ENCODE peak calls at places on chromosomes 13 and 19, in five cellular contexts. Z, L, X, N and V are unnamed samples. For H3K4me1 and H3K9me3, the result is how much of the 10 kb centered on the place peaks cover.

GRCh38 chr13:79481685-79482052 is 714 bp downstream of the NDFIP2 start:
- DNase-seq in Z (no peak), L (peak), X (no peak), N (no peak), V (no peak)

GRCh38 chr13:111936267-111936925 is 130.6 kb upstream of the SOX1 start:
- DNase-seq in Z (no peak), L (no peak), X (no peak), N (no peak), V (no peak)

GRCh38 chr19:37654525-37654832 is 786 bp downstream of the ZFP30 start:
- DNase-seq in Z (no peak), L (no peak), X (no peak), N (peak), V (no peak)

GRCh38 chr19:17236831-17237543 is 8.7 kb downstream of the NR2F6 start:
- DNase-seq in Z (peak), L (no peak), X (no peak), N (no peak), V (no peak)

GRCh38 chr13:67228909-67229308 is 1.2 kb downstream of the PCDH9 start:
- DNase-seq in Z (no peak), L (no peak), X (no peak), N (peak), V (peak)

GRCh38 chr13:98951266-98951665 is 26.6 kb downstream of the DOCK9 start:
- DNase-seq in Z (no peak), L (no peak), X (no peak), N (no peak), V (peak)

GRCh38 chr13:24254151-24254810 is 55.1 kb upstream of the C1QTNF9 start:
- DNase-seq in Z (no peak), L (peak), X (no peak), N (no peak), V (no peak)

GRCh38 chr19:1465191-1466016 is 13.6 kb downstream of the C19orf25 start:
- DNase-seq in Z (peak), L (peak), X (peak), N (no peak), V (no peak)

GRCh38 chr19:51724543-51724942 is 752 bp upstream of the HAS1 start:
- DNase-seq in Z (peak), L (no peak), X (no peak), N (no peak), V (no peak)

GRCh38 chr13:47033216-47033615 is 136.4 kb upstream of the HTR2A start:
- DNase-seq in Z (no peak), L (no peak), X (no peak), N (peak), V (peak)

GRCh38 chr19:38596057-38596981 is 21.4 kb downstream of the MAP4K1 start:
- DNase-seq in Z (peak), L (peak), X (no peak), N (no peak), V (no peak)

GRCh38 chr13:44364601-44365000 is 9.0 kb upstream of the SERP2 start:
- DNase-seq in Z (no peak), L (no peak), X (no peak), N (peak), V (peak)

GRCh38 chr13:77002590-77003190 is 10.8 kb downstream of the CLN5 start:
- DNase-seq in Z (no peak), L (no peak), X (no peak), N (no peak), V (no peak)

GRCh38 chr19:31269425-31270127 is 79.7 kb downstream of the TSHZ3 start:
- DNase-seq in Z (no peak), L (no peak), X (peak), N (peak), V (no peak)

GRCh38 chr13:44396963-44397580 is 23.4 kb downstream of the SERP2 start:
- DNase-seq in Z (peak), L (no peak), X (no peak), N (peak), V (no peak)

GRCh38 chr19:18191640-18192062 is 1.4 kb upstream of the MPV17L2 start:
- DNase-seq in Z (no peak), L (no peak), X (peak), N (no peak), V (no peak)

GRCh38 chr13:43245374-43245964 is 222.1 kb downstream of the DNAJC15 start:
- DNase-seq in Z (no peak), L (no peak), X (no peak), N (peak), V (peak)

GRCh38 chr19:7013678-7014077 is 7.6 kb downstream of the MBD3L2B start:
- DNase-seq in Z (no peak), L (no peak), X (no peak), N (no peak), V (peak)

GRCh38 chr13:109151255-109151654 is 521.8 kb downstream of the MYO16 start:
- DNase-seq in Z (no peak), L (no peak), X (no peak), N (no peak), V (peak)

GRCh38 chr19:14048439-14049153 is 13.3 kb downstream of the PALM3 start:
- DNase-seq in Z (peak), L (peak), X (peak), N (no peak), V (no peak)

GRCh38 chr13:40387775-40388174 is 278.7 kb downstream of the FOXO1 start:
- DNase-seq in Z (no peak), L (no peak), X (no peak), N (no peak), V (no peak)

GRCh38 chr13:60944863-60945262 is 470.8 kb downstream of the PCDH20 start:
- DNase-seq in Z (no peak), L (no peak), X (no peak), N (no peak), V (no peak)

DNA sequence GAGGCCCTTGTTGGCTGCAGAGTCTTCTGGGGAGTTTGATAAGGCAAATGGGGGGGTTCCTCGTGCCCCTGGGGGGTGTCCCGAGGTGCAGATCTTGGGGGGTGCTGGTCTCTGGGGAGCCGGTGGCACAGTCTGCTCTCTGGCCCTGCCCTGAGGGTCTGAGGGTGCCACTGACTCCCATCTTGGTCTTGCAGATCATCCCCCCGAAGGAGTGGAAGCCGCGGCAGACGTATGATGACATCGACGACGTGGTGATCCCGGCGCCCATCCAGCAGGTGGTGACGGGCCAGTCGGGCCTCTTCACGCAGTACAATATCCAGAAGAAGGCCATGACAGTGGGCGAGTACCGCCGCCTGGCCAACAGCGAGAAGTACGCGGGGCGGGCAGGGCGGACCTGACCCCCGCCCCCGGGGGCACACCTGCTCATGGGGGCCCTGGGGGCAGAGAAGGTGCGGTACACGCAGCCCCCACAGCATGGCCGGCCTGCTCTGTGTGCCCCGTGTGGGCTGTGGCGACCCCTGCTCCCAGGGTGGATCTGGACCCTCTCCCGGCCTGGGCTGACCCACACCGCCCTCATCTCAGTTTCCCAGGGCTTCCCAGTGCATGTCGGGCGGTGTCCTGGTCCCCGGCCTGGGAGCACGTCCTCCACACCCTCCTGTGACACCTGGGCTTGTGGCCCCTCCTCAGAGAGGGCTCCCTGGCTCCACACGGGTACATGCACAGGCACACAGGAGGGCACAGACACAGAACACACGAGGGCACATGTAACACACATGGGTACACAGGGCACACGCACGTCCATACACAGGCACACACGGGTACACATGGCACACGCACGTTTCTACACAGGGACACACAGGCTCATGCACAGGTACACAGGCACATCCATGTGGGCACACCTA is 71.0 kb downstream of the KDM4B start:
- DNase-seq in Z (no peak), L (no peak), X (peak), N (no peak), V (no peak)
- H3K4me1 ChIP-seq in Z (under half), L (under half), X (under half), N (under half), V (under half)

GRCh38 chr13:114096811-114097503 is 35.5 kb downstream of the RASA3 start:
- DNase-seq in Z (peak), L (peak), X (peak), N (no peak), V (no peak)

GRCh38 chr13:114099918-114100445 is 32.4 kb downstream of the RASA3 start:
- DNase-seq in Z (peak), L (peak), X (no peak), N (peak), V (no peak)

GRCh38 chr13:114097504-114097892 is 34.9 kb downstream of the RASA3 start:
- DNase-seq in Z (no peak), L (no peak), X (peak), N (no peak), V (no peak)

GRCh38 chr13:114099191-114099590 is 33.2 kb downstream of the RASA3 start:
- DNase-seq in Z (peak), L (peak), X (peak), N (peak), V (peak)

DNA sequence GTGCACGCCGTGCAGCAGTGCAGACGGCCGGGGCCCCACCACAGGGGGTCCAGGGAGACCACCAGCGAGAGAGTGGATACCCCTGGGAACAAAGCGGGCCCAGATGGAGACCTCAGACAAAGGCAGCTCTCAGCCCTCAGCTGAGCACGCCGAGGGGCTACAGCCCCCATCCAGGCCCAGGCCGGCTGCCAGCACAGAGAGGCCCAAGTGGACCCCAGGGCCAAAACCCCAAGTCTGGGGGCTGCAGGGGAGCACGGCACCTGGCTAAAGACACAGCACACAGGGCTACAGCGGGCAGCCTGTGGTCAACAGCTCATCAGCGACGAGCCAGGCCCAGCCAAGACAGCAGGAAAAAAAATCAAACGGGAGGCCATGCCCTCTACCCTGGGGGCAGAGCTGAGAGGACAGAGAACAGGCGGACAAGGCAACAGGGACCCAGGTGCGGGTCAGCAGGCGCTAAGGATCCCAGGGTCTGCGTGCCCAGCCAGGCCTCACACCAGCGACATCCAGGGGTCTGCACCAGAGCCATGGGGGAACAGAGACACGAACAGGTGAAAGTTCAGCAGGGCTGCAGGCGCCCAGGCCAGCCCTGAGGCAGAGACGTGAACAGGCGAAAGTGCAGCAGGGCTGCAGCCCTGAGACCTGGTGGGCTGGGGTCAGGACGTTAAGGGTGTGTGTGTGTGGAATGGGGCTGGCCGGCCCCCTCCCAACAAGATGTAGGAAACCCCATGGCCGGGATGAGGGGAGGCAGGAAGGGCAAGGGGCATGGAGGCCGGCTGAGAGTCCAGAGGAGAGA is 34.3 kb downstream of the RASA3 start:
- DNase-seq in Z (peak), L (peak), X (peak), N (no peak), V (no peak)
- H3K27ac ChIP-seq in Z (peak), L (no peak), X (peak), N (peak), V (no peak)

DNA sequence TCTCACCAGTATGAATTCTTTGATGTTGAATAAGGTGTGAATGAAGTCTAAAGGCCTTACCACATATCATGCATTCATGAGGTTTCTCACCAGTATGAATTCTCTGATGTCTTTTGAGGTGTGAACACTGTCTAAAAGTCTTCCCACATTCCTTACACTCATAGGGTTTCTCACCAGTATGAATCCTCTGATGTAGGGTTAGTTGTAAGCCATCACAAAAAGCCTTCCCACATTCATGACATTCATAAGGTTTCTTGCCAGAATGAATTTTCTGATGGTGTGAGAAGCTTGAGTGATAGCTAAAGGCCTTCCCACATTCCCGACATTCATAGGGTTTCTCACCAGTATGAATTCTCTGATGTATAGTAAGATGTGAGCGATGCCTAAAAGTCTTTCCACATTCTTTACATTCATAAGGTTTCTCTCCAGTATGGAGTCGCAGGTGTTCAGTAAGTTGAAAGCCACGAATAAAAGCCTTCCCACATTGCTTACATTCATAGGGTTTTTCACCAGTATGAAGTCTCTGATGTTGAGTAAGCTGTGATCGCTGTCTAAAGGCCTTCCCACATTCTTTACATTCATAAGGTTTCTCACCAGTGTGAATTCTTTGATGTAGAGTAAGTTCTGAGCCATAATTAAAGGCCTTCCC is 27.7 kb downstream of the ZNF461 start:
- DNase-seq in Z (no peak), L (no peak), X (no peak), N (no peak), V (no peak)
- H3K9me3 ChIP-seq in Z (half or more), L (under half), X (half or more), N (half or more), V (under half)

DNA sequence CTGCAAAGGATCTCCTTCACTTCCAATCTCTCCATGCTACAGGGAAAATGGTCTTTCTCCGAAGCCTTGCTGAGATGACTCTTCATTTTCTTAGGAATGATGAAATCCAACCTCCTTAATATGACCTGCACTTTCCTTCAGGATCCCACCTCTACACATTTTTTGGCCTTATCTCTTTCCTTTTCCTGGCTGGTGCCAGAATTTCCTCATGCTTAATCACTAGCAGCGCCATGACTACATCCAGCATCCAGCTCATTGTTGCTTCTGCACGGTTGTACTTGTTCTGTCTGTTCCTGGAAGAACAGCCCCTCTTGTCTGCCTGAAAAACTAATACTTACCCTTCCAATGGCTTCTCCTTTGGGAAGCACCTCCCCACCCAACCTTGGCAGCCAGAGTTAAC is 68.4 kb downstream of the TEX26 start:
- DNase-seq in Z (no peak), L (no peak), X (no peak), N (peak), V (no peak)
- H3K4me1 ChIP-seq in Z (under half), L (under half), X (under half), N (under half), V (under half)

GRCh38 chr13:114132419-114133121 is at the start of gene RASA3:
- DNase-seq in Z (peak), L (peak), X (peak), N (peak), V (peak)

GRCh38 chr13:114135731-114136171 is 3.3 kb upstream of the RASA3 start:
- DNase-seq in Z (peak), L (no peak), X (peak), N (peak), V (no peak)

GRCh38 chr13:114136576-114136975 is 4.2 kb upstream of the RASA3 start:
- DNase-seq in Z (peak), L (no peak), X (peak), N (no peak), V (no peak)

GRCh38 chr13:114134111-114134943 is 1.9 kb upstream of the RASA3 start:
- DNase-seq in Z (peak), L (peak), X (peak), N (no peak), V (no peak)

DNA sequence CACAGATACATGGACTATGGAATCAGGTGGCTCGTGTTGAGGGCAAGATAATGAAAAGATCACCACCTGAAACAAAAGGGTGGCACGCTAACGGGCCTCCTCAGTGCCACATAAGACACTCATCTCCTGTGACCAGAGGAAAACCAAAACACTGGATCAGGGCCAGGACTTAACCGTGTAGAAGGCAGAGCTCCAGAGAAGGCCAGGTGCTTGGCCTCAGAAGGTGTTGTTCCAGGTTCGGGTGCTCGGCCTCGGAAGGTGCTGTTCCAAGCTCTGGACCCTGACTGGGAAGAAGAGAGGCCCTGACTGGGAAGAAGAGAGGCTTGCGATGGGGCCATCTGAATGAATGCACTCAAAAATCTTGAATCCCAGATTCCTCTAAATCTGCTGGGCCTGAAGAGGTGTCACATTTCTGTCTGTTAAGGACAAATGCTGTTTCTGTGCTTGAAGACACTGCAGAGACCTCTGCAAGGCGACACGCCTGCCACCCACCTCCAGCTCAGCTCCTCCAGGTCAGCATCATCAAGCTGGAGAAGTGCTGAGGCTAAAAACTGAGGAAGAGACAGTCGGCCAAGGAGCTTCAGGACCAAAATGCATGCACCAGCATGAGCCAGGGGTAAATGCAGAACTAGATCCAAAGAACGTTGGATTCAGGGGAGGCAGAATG is 2.7 kb upstream of the RASA3 start:
- DNase-seq in Z (peak), L (no peak), X (peak), N (no peak), V (no peak)
- H3K27ac ChIP-seq in Z (no peak), L (peak), X (no peak), N (no peak), V (no peak)